ENCODE peak calls at places on chromosomes 2 and 18, in five cellular contexts. J, T, L, D and Q are unnamed samples.

GRCh38 chr2:16774980-16775963 is 109.6 kb upstream of the CYRIA start:
- DNase-seq in J (no peak), T (no peak), L (peak; percentile 44), D (peak; percentile 86), Q (no peak)

GRCh38 chr2:71607490-71607889 is 154.1 kb downstream of the DYSF start:
- DNase-seq in D (peak; percentile 34), J (peak; percentile 37), L (no peak), T (no peak), Q (no peak)

GRCh38 chr18:58310517-58310916 is 266.5 kb downstream of the NEDD4L start:
- DNase-seq in L (no peak), T (no peak), D (no peak), J (peak; percentile 86), Q (peak; percentile 52)

GRCh38 chr18:62331581-62332436 is 6.7 kb downstream of the TNFRSF11A start:
- DNase-seq in L (peak; percentile 63), J (no peak), D (no peak), T (no peak), Q (peak; percentile 50)

GRCh38 chr2:238097988-238098853 is 1.9 kb upstream of the ESPNL start:
- DNase-seq in T (peak; percentile 71), J (peak; percentile 77), D (peak; percentile 77), L (peak; percentile 74), Q (peak; percentile 50)

GRCh38 chr2:25725877-25726276 is 52.5 kb upstream of the DTNB start:
- DNase-seq in J (no peak), D (no peak), T (no peak), L (no peak), Q (no peak)

GRCh38 chr2:239150125-239151011 is 250.5 kb downstream of the HDAC4 start:
- DNase-seq in L (no peak), J (no peak), D (peak; percentile 18), T (no peak), Q (no peak)

GRCh38 chr2:19769513-19769912 is 132.3 kb downstream of the TTC32 start:
- DNase-seq in L (peak; percentile 30), J (no peak), T (no peak), D (no peak), Q (no peak)

GRCh38 chr2:232367591-232368233 is 10.8 kb upstream of the ALPP start:
- DNase-seq in L (no peak), T (no peak), D (no peak), J (peak; percentile 76), Q (no peak)

GRCh38 chr2:100019499-100019898 is 122.9 kb downstream of the AFF3 start:
- DNase-seq in T (no peak), J (no peak), D (no peak), L (no peak), Q (no peak)

GRCh38 chr18:24763765-24764548 is 303.5 kb downstream of the HRH4 start:
- DNase-seq in T (no peak), J (no peak), D (no peak), L (peak; percentile 43), Q (peak; percentile 78)

GRCh38 chr2:198351647-198352046 is 547.3 kb downstream of the PLCL1 start:
- DNase-seq in T (no peak), J (no peak), L (no peak), D (no peak), Q (no peak)

GRCh38 chr2:45771251-45771650 is 119.8 kb downstream of the PRKCE start:
- DNase-seq in J (peak; percentile 87), L (peak; percentile 51), T (no peak), D (no peak), Q (no peak)
- H3K4me3 ChIP-seq in J (peak overlapping the region; percentile 3), L (peak overlapping the region; percentile 43), T (no peak overlapping the region), D (no peak overlapping the region), Q (no peak overlapping the region)

GRCh38 chr2:230520875-230521155 is 104.8 kb downstream of the SP100 start:
- DNase-seq in L (peak; percentile 40), T (peak; percentile 4), J (no peak), D (no peak), Q (no peak)

GRCh38 chr2:230525682-230526081 is 109.7 kb downstream of the SP100 start:
- DNase-seq in J (no peak), D (no peak), L (no peak), T (no peak), Q (no peak)

GRCh38 chr2:230521386-230521785 is 105.4 kb downstream of the SP100 start:
- DNase-seq in J (no peak), D (no peak), T (no peak), L (no peak), Q (no peak)

GRCh38 chr2:230520061-230520874 is 104.3 kb downstream of the SP100 start:
- DNase-seq in J (no peak), T (no peak), L (no peak), D (peak; percentile 92), Q (no peak)
- H3K4me3 ChIP-seq in J (no peak overlapping the region), T (no peak overlapping the region), L (no peak overlapping the region), D (no peak overlapping the region), Q (no peak overlapping the region)

GRCh38 chr18:34493566-34494358 is 216.3 kb upstream of the DTNA start:
- DNase-seq in L (no peak), T (no peak), J (peak; percentile 73), D (peak; percentile 45), Q (peak; percentile 16)
- H3K4me3 ChIP-seq in L (peak overlapping the region; percentile 58), T (peak overlapping the region; percentile 37), J (peak overlapping the region; percentile 35), D (peak overlapping the region; percentile 34), Q (peak overlapping the region; percentile 29)

GRCh38 chr2:199607914-199608313 is 150.2 kb upstream of the SATB2 start:
- DNase-seq in D (no peak), L (no peak), J (no peak), T (no peak), Q (no peak)

GRCh38 chr2:199606193-199606780 is 148.5 kb upstream of the SATB2 start:
- DNase-seq in D (no peak), J (no peak), L (no peak), T (peak; percentile 12), Q (no peak)

GRCh38 chr2:199602271-199602895 is 144.6 kb upstream of the SATB2 start:
- DNase-seq in J (no peak), T (peak; percentile 6), D (no peak), L (peak; percentile 10), Q (peak; percentile 66)

GRCh38 chr2:199602896-199603482 is 145.2 kb upstream of the SATB2 start:
- DNase-seq in L (no peak), J (no peak), T (no peak), D (no peak), Q (no peak)

DNA sequence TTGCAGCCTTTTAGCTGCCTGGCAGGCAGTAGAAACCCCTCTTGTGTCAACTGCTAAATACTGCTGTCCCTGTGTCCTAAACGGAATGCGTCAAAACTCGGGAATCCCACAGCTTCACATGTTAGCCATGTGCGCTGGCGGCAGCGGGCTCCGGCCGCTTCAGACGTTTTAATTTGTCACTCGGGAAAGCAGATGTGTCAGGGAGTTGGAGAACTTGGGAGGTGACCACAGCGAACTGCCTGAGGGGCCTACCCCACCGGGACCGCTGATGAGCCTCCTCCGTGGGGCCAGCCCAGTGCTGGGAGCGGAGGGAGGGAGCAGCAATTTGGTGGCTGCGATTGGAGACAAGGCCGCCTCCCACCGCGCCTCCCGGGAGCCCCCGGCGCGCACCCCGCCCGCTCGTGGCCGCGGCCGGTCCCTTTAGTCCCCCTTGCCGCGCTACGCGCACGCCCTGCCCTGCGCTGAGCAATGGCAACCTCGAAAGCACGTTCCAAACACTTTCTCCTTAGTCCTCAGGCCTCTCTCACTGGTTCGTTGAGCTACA is 146.1 kb upstream of the SATB2 start:
- DNase-seq in D (no peak), L (peak; percentile 6), T (no peak), J (no peak), Q (no peak)
- H3K4me3 ChIP-seq in D (no peak overlapping the region), L (no peak overlapping the region), T (no peak overlapping the region), J (no peak overlapping the region), Q (no peak overlapping the region)

DNA sequence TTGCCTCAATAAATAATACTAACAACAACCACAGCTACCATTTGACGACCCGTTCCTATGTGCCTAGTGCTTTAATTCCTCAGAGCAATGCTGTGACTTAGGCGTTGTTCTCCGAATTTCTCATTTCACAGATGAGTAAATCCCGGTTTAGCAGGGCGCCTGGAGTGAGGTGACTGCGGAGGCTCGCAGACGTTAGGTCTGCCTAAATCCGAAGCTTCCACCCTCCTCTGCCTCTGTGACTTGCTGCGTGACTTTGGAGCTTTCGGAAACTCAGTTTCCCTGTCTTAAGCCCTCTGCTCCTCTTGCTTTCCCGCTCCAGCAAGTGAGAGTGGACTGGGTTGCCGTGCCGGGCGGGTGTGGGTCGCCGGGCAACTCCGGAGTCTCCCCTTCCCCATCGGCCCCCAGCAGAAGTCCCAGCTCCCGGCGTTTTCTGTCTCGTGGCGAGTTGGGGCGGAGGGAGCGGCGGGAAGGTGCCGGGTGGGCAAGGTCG is 711 bp upstream of the ATOH8 start:
- DNase-seq in L (no peak), D (no peak), T (no peak), J (no peak), Q (no peak)
- H3K4me3 ChIP-seq in L (peak overlapping the region; percentile 19), D (peak overlapping the region; percentile 77), T (peak overlapping the region; percentile 75), J (peak overlapping the region; percentile 65), Q (peak overlapping the region; percentile 72)

DNA sequence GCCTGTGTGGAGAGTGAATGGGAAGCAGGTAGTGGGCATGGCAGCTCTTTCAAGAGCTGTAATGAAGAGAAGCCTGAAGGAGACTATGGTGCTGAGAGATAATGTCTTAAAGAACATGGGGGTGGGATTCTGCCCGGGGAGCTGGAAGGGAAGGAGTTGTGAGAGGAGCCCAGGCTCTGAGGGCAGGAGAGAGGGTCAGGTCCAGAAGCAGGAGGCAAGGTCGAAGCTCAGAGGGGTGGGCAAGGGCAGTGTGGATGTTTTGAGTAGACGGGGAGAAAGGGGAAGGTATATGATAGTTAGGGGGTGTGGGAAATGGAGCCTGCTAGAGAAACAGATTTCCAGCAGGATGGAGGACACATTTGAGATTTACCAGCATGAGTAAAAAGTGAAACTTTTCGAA is 2.1 kb downstream of the CAPN10 start:
- DNase-seq in T (no peak), L (no peak), D (peak; percentile 36), J (no peak), Q (no peak)
- H3K4me3 ChIP-seq in T (no peak overlapping the region), L (no peak overlapping the region), D (no peak overlapping the region), J (no peak overlapping the region), Q (no peak overlapping the region)

GRCh38 chr18:36693931-36694661 is 134.7 kb downstream of the TPGS2 start:
- DNase-seq in L (no peak), D (no peak), J (no peak), T (no peak), Q (peak; percentile 40)

GRCh38 chr18:36692331-36692730 is 136.5 kb downstream of the TPGS2 start:
- DNase-seq in D (no peak), L (peak; percentile 44), T (no peak), J (no peak), Q (no peak)

GRCh38 chr18:36688020-36688965 is 140.5 kb downstream of the TPGS2 start:
- DNase-seq in J (no peak), T (peak; percentile 44), L (peak; percentile 71), D (peak; percentile 70), Q (peak; percentile 34)

GRCh38 chr18:36695806-36696205 is 133.0 kb downstream of the TPGS2 start:
- DNase-seq in J (no peak), T (no peak), L (no peak), D (no peak), Q (no peak)

GRCh38 chr18:36692909-36693308 is 135.9 kb downstream of the TPGS2 start:
- DNase-seq in D (no peak), J (no peak), L (peak; percentile 3), T (no peak), Q (no peak)
- H3K4me3 ChIP-seq in D (no peak overlapping the region), J (no peak overlapping the region), L (no peak overlapping the region), T (no peak overlapping the region), Q (no peak overlapping the region)

DNA sequence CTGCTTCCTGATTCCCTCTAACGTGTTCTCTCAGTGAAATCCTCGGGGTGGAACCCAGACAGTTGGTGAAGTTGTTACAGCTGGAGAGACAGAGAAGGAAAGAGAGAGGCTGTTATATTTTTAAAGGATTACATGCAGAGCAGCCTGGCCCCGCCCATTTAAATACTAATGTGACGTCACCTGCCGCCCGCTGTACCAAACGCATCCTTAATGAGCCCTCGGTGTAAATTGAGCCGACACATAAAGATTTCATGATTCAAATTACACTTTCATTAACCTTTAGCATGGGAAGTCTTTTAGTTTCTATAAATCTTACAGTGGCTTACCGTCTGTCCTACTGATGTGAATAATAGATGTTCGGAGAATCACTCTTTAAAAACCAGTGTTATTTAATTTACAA is 164.0 kb upstream of the SIX3 start:
- DNase-seq in J (no peak), T (no peak), D (no peak), L (no peak), Q (no peak)
- H3K4me3 ChIP-seq in J (no peak overlapping the region), T (no peak overlapping the region), D (no peak overlapping the region), L (no peak overlapping the region), Q (no peak overlapping the region)